ENCODE peak calls at places on chromosomes 2 and 18, in five cellular contexts. E is choroid plexus epithelial cell, J is breast epithelium, X is HFF-Myc, O is ascending aorta. F is an unnamed sample.

GRCh38 chr18:59220164-59220783 is 316 bp downstream of the GRP start:
- DNase-seq in O (no peak), E (no peak), X (no peak), J (no peak), F (no peak)

GRCh38 chr2:47907097-47907781 is 941 bp upstream of the FBXO11 start:
- DNase-seq in O (no peak), E (no peak), X (no peak), J (peak; percentile 27), F (no peak)

GRCh38 chr2:162092656-162093556 is 18.9 kb upstream of the DPP4 start:
- DNase-seq in O (no peak), X (peak; percentile 78), J (no peak), E (peak; percentile 96), F (peak; percentile 60)

GRCh38 chr18:74895686-74896085 is 298.0 kb downstream of the ZNF407 start:
- DNase-seq in O (no peak), J (no peak), E (peak; percentile 54), X (no peak), F (no peak)

GRCh38 chr2:240121190-240121589 is 14.9 kb downstream of the COPS9 start:
- DNase-seq in O (no peak), X (no peak), J (no peak), E (no peak), F (no peak)

GRCh38 chr2:173401716-173402326 is 47.1 kb downstream of the CDCA7 start:
- DNase-seq in E (peak; percentile 25), O (no peak), J (no peak), X (no peak), F (no peak)

GRCh38 chr2:234681206-234681605 is 184.3 kb upstream of the ARL4C start:
- DNase-seq in J (no peak), O (no peak), E (no peak), X (no peak), F (no peak)

GRCh38 chr2:237673130-237673921 is 45.9 kb downstream of the LRRFIP1 start:
- DNase-seq in E (peak; percentile 73), X (no peak), J (peak; percentile 84), O (no peak), F (no peak)

GRCh38 chr18:9722691-9723090 is 14.6 kb downstream of the RAB31 start:
- DNase-seq in X (no peak), E (peak; percentile 65), J (peak; percentile 82), O (no peak), F (no peak)

GRCh38 chr2:70505613-70506391 is 47.8 kb downstream of the TGFA start:
- DNase-seq in J (no peak), O (no peak), X (no peak), E (no peak), F (no peak)

GRCh38 chr2:130848518-130849210 is 11.9 kb downstream of the ARHGEF4 start:
- DNase-seq in O (no peak), J (no peak), X (no peak), E (no peak), F (no peak)

GRCh38 chr2:104050632-104051242 is 803.2 kb upstream of the POU3F3 start:
- DNase-seq in J (no peak), E (no peak), X (no peak), O (no peak), F (no peak)

GRCh38 chr2:123211181-123211580 is 813.9 kb upstream of the CNTNAP5 start:
- DNase-seq in J (no peak), O (no peak), E (no peak), X (no peak), F (no peak)

GRCh38 chr18:1177232-1177631 is 272.6 kb downstream of the ADCYAP1 start:
- DNase-seq in O (no peak), J (no peak), X (no peak), E (no peak), F (no peak)

GRCh38 chr2:219430633-219431615 is 3.7 kb upstream of the SPEG start:
- DNase-seq in O (no peak), E (peak; percentile 31), X (no peak), J (no peak), F (no peak)

GRCh38 chr18:24734058-24734457 is 273.6 kb downstream of the HRH4 start:
- DNase-seq in X (no peak), J (no peak), E (peak; percentile 2), O (no peak), F (no peak)

GRCh38 chr2:121257476-121257831 is 27.5 kb downstream of the TFCP2L1 start:
- DNase-seq in E (no peak), J (no peak), O (no peak), X (no peak), F (no peak)

GRCh38 chr18:45974088-45974536 is 7.0 kb upstream of the EPG5 start:
- DNase-seq in X (peak; percentile 62), J (peak; percentile 39), O (no peak), E (peak; percentile 93), F (peak; percentile 63)

GRCh38 chr2:29317077-29317517 is 201.9 kb downstream of the CLIP4 start:
- DNase-seq in X (no peak), O (no peak), E (peak; percentile 87), J (no peak), F (no peak)

GRCh38 chr2:170891893-170892292 is 37.2 kb upstream of the GORASP2 start:
- DNase-seq in J (no peak), E (no peak), O (no peak), X (no peak), F (no peak)

GRCh38 chr2:213188971-213189899 is 37.8 kb upstream of the IKZF2 start:
- DNase-seq in J (no peak), O (no peak), E (peak; percentile 66), X (peak; percentile 4), F (no peak)

GRCh38 chr2:178947006-178947405 is 102.9 kb downstream of the CCDC141 start:
- DNase-seq in O (no peak), X (no peak), E (no peak), J (no peak), F (no peak)

GRCh38 chr2:134290363-134290762 is 36.5 kb downstream of the MGAT5 start:
- DNase-seq in O (no peak), E (no peak), X (no peak), J (no peak), F (no peak)

GRCh38 chr2:61247204-61247812 is 85.3 kb downstream of the C2orf74 start:
- DNase-seq in X (peak; percentile 48), E (peak; percentile 57), J (no peak), O (no peak), F (peak; percentile 64)

GRCh38 chr2:205766765-205767359 is 84.6 kb downstream of the NRP2 start:
- DNase-seq in J (peak; percentile 75), O (no peak), X (no peak), E (peak; percentile 82), F (no peak)

GRCh38 chr2:161257123-161257952 is 50.9 kb upstream of the PSMD14 start:
- DNase-seq in E (no peak), X (no peak), J (no peak), O (no peak), F (no peak)

GRCh38 chr2:217776631-217777030 is 226.2 kb downstream of the TNS1 start:
- DNase-seq in J (no peak), E (no peak), O (no peak), X (no peak), F (no peak)

GRCh38 chr2:112614201-112614840 is 29.9 kb downstream of the CHCHD5 start:
- DNase-seq in O (no peak), E (peak; percentile 46), J (no peak), X (no peak), F (no peak)

GRCh38 chr2:179524940-179525339 is 260.3 kb upstream of the SESTD1 start:
- DNase-seq in O (no peak), E (no peak), X (no peak), J (no peak), F (no peak)

GRCh38 chr18:111292-112014 is 46.9 kb upstream of the USP14 start:
- DNase-seq in O (no peak), J (peak; percentile 48), X (no peak), E (peak; percentile 43), F (no peak)
- H3K4me3 ChIP-seq in O (peak overlapping the region; percentile 30), J (peak overlapping the region; percentile 52), X (no peak overlapping the region), E (peak overlapping the region; percentile 37), F (peak overlapping the region; percentile 32)

GRCh38 chr2:199740111-199740428 is 110.9 kb downstream of the FTCDNL1 start:
- DNase-seq in O (no peak), X (no peak), E (no peak), J (no peak), F (no peak)
- TF ChIP-seq CTCF in O (no peak), X (no peak), E (no peak), J (no peak), F (no peak)

DNA sequence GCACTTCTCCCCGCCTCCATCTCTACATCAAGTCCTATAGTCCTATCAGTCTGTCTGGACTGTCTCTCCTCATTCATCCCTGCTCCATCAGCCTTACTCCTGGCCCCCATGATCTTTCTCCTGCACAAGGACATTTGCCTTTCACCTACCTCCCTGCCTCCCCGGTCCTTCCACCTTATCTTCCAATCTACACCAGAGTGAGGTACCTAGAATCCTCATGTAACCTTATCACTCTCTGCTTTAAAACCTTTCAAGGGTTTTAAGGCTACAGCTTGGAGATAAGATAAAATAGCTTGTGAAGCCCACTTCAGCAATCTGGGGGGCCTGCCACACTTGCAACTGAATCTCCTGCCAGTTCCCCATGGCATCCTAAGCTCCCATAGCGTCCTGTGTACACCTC is 12.8 kb downstream of the CDC42EP3 start:
- DNase-seq in O (no peak), J (no peak), E (no peak), X (no peak), F (no peak)
- H3K4me3 ChIP-seq in O (no peak overlapping the region), J (no peak overlapping the region), E (no peak overlapping the region), X (no peak overlapping the region), F (no peak overlapping the region)

GRCh38 chr2:189350515-189351209 is 90.6 kb upstream of the WDR75 start:
- DNase-seq in J (no peak), E (peak; percentile 98), X (peak; percentile 96), O (peak; percentile 44), F (peak; percentile 77)

GRCh38 chr2:189348369-189348768 is 92.9 kb upstream of the WDR75 start:
- DNase-seq in J (no peak), E (peak; percentile 37), O (no peak), X (no peak), F (no peak)

GRCh38 chr2:189344036-189344435 is 97.2 kb upstream of the WDR75 start:
- DNase-seq in E (no peak), J (no peak), O (no peak), X (no peak), F (no peak)

DNA sequence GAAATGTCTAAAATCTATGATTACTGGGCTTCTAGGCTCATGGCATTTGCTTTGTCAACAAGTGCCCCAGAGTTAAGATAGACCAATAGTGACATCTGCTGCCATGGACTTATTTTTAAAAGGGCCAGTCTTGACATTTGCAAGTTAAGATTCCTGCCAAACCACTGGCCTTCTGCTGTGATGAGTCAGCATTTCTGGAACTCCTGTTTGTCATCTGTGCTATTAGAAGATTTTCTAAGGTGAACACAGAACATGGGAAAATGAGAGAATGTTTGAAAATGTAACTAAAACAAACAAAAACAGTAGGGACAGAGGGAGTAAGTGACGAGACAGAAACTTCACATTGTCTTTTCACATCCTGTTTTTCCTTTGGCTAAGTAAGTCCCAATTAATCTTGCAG is 93.7 kb upstream of the WDR75 start:
- DNase-seq in J (no peak), X (peak; percentile 93), E (peak; percentile 99), O (no peak), F (peak; percentile 85)
- TF ChIP-seq CTCF in J (no peak), X (peak; percentile 36), E (peak; percentile 53), O (peak; percentile 47), F (peak; percentile 20)

DNA sequence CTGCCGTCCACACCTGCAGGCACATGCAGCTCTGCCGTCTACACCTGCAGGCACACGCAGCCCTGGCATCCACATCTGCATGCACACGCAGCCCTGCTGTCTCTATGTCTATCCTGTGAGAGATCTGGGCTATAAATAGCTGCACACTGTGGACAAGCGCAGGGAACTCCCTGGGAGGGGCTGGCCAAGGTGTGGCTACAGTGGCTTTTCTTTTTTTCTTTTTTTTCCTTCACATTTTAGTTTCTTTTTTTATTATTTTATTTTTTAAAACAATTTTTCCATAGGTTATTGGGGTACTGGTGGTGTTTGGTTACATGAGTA is 42.0 kb downstream of the TMEM182 start:
- DNase-seq in E (no peak), J (no peak), X (no peak), O (no peak), F (no peak)
- H3K4me3 ChIP-seq in E (no peak overlapping the region), J (no peak overlapping the region), X (no peak overlapping the region), O (no peak overlapping the region), F (no peak overlapping the region)